ENCODE peak calls at places on chromosomes 16 and 17, in six cellular contexts. O is fibroblast of lung, X is left ventricle myocardium inferior, E is ovary, M is uterus, J is PC-3. W is an unnamed sample.

GRCh38 chr16:9847146-9847545 is 335.1 kb downstream of the GRIN2A start:
- DNase-seq in O (peak; percentile 31), X (no peak), E (no peak), M (no peak), J (no peak), W (no peak)

GRCh38 chr17:8696456-8696855 is 48.2 kb downstream of the CCDC42 start:
- DNase-seq in O (peak; percentile 64), X (no peak), E (no peak), M (no peak), J (no peak), W (no peak)

GRCh38 chr17:56593741-56594527 is 435 bp downstream of the NOG start:
- DNase-seq in O (peak; percentile 80), X (peak; percentile 59), E (peak; percentile 61), M (no peak), J (peak; percentile 79), W (peak; percentile 46)

GRCh38 chr17:64262422-64263260 is at the start of gene TEX2:
- DNase-seq in O (no peak), X (peak; percentile 60), E (peak; percentile 52), M (peak; percentile 39), J (peak; percentile 41), W (peak; percentile 59)

GRCh38 chr16:1592446-1592845 is 19.4 kb downstream of the IFT140 start:
- DNase-seq in O (no peak), X (no peak), E (no peak), M (no peak), J (no peak), W (no peak)

GRCh38 chr17:46266656-46267544 is 28.0 kb upstream of the LRRC37A start:
- DNase-seq in O (peak; percentile 89), X (peak; percentile 89), E (peak; percentile 83), M (peak; percentile 72), J (peak; percentile 95), W (peak; percentile 94)

GRCh38 chr17:3835410-3836229 is 10.4 kb downstream of the NCBP3 start:
- DNase-seq in O (no peak), X (no peak), E (no peak), M (no peak), J (no peak), W (peak; percentile 47)

GRCh38 chr17:16986391-16986790 is 14.5 kb upstream of the TNFRSF13B start:
- DNase-seq in O (peak; percentile 68), X (no peak), E (no peak), M (no peak), J (peak; percentile 36), W (no peak)

GRCh38 chr16:68361485-68361884 is 50.7 kb downstream of the PRMT7 start:
- DNase-seq in O (no peak), X (no peak), E (no peak), M (no peak), J (no peak), W (no peak)

GRCh38 chr16:88965411-88965810 is 11.6 kb downstream of the CBFA2T3 start:
- DNase-seq in O (no peak), X (no peak), E (no peak), M (no peak), J (no peak), W (no peak)

GRCh38 chr17:45238155-45238774 is 16.6 kb downstream of the FMNL1 start:
- DNase-seq in O (no peak), X (no peak), E (no peak), M (no peak), J (no peak), W (no peak)

GRCh38 chr17:34858941-34859562 is 102.2 kb downstream of the CCT6B start:
- DNase-seq in O (no peak), X (no peak), E (no peak), M (no peak), J (peak; percentile 2), W (no peak)

GRCh38 chr16:8798174-8798527 is 512 bp downstream of the PMM2 start:
- DNase-seq in O (no peak), X (no peak), E (no peak), M (no peak), J (peak; percentile 4), W (no peak)

GRCh38 chr16:10971560-10971961 is 27.2 kb downstream of the CLEC16A start:
- DNase-seq in O (peak; percentile 78), X (no peak), E (peak; percentile 53), M (peak; percentile 74), J (peak; percentile 80), W (peak; percentile 44)

GRCh38 chr17:40315678-40316570 is 6.9 kb downstream of the RARA start:
- DNase-seq in O (no peak), X (peak; percentile 7), E (peak; percentile 29), M (peak; percentile 22), J (no peak), W (no peak)

GRCh38 chr17:4329838-4330237 is 36.6 kb downstream of the UBE2G1 start:
- DNase-seq in O (peak; percentile 98), X (no peak), E (no peak), M (no peak), J (peak; percentile 91), W (no peak)

GRCh38 chr16:14015948-14016347 is 55.2 kb upstream of the MRTFB start:
- DNase-seq in O (peak; percentile 84), X (no peak), E (no peak), M (peak; percentile 44), J (peak; percentile 65), W (peak; percentile 54)

GRCh38 chr16:79170565-79171242 is 429.8 kb downstream of the MAF start:
- DNase-seq in O (peak; percentile 7), X (no peak), E (no peak), M (peak; percentile 29), J (no peak), W (no peak)

GRCh38 chr17:56125830-56126819 is 27.1 kb upstream of the ANKFN1 start:
- DNase-seq in O (peak; percentile 61), X (no peak), E (no peak), M (no peak), J (peak; percentile 39), W (no peak)

GRCh38 chr17:77188084-77189066 is 47.6 kb downstream of the SEC14L1 start:
- DNase-seq in O (no peak), X (no peak), E (no peak), M (no peak), J (peak; percentile 76), W (no peak)

GRCh38 chr16:27618140-27618539 is 68.2 kb downstream of the KATNIP start:
- DNase-seq in O (no peak), X (no peak), E (no peak), M (no peak), J (no peak), W (no peak)

GRCh38 chr17:8791910-8792270 is 7.3 kb downstream of the MFSD6L start:
- DNase-seq in O (peak; percentile 86), X (no peak), E (no peak), M (no peak), J (peak; percentile 38), W (no peak)

GRCh38 chr17:54307326-54307725 is 484.6 kb downstream of the KIF2B start:
- DNase-seq in O (peak; percentile 1), X (no peak), E (no peak), M (no peak), J (no peak), W (no peak)

GRCh38 chr16:1651509-1652342 is 26.4 kb upstream of the JPT2 start:
- DNase-seq in O (no peak), X (no peak), E (no peak), M (no peak), J (peak; percentile 6), W (no peak)

GRCh38 chr17:48472485-48473281 is 42.7 kb upstream of the SKAP1 start:
- DNase-seq in O (peak; percentile 93), X (no peak), E (no peak), M (no peak), J (peak; percentile 96), W (no peak)

GRCh38 chr17:48468299-48468698 is 38.3 kb upstream of the SKAP1 start:
- DNase-seq in O (no peak), X (no peak), E (no peak), M (no peak), J (no peak), W (no peak)

GRCh38 chr17:48469227-48469626 is 39.2 kb upstream of the SKAP1 start:
- DNase-seq in O (no peak), X (no peak), E (no peak), M (no peak), J (no peak), W (no peak)

GRCh38 chr17:48471807-48472484 is 41.9 kb upstream of the SKAP1 start:
- DNase-seq in O (no peak), X (no peak), E (no peak), M (no peak), J (no peak), W (no peak)

DNA sequence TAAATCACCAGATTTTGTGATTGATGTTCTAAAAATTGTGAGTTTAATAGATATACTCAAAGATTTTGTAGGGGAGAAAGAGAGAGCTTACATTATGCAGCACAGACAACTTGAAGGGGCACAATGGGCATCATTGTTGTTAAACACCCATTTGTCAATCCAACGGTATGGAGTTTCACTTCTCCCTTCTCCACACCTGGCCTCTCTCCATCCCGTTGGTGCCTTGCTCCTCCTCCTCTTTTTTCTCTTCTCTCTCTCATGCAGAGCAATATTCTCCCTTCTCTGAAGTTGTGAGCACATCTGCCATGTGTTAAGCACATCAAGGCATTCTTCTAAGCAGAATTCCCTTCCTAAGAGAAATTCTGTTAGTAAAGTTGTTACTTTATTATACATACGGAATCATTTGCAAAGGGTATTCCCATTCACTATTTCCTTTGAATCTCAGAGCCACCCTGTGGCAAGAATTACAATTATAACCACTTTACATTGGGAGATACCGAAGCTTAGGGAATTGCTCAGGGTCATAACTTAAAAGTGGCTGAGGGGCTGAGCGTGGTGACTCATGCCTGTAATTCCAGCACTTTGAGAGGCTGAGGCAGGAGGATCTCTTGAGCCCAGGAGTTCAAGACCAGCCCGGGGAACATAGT is 40.5 kb upstream of the SKAP1 start:
- DNase-seq in O (peak; percentile 67), X (no peak), E (no peak), M (no peak), J (peak; percentile 47), W (no peak)
- TF ChIP-seq CTCF in O (no peak), X (no peak), E (no peak), M (no peak), J (peak; percentile 40), W (no peak)

GRCh38 chr17:73304438-73304837 is 7.4 kb downstream of the CDC42EP4 start:
- DNase-seq in O (no peak), X (no peak), E (no peak), M (no peak), J (no peak), W (no peak)

GRCh38 chr17:73302189-73302588 is 9.6 kb downstream of the CDC42EP4 start:
- DNase-seq in O (peak; percentile 86), X (no peak), E (no peak), M (no peak), J (no peak), W (no peak)

GRCh38 chr17:73305845-73306836 is 5.7 kb downstream of the CDC42EP4 start:
- DNase-seq in O (no peak), X (no peak), E (no peak), M (no peak), J (no peak), W (no peak)

GRCh38 chr17:73307130-73307529 is 4.7 kb downstream of the CDC42EP4 start:
- DNase-seq in O (no peak), X (peak; percentile 58), E (peak; percentile 52), M (no peak), J (peak; percentile 58), W (peak; percentile 55)

GRCh38 chr17:73304971-73305786 is 6.6 kb downstream of the CDC42EP4 start:
- DNase-seq in O (peak; percentile 79), X (peak; percentile 68), E (peak; percentile 72), M (peak; percentile 77), J (peak; percentile 84), W (peak; percentile 90)
- TF ChIP-seq CTCF in O (peak; percentile 32), X (peak; percentile 59), E (peak; percentile 53), M (peak; percentile 13), J (peak; percentile 60), W (peak; percentile 34)

GRCh38 chr16:17970816-17971291 is 365.7 kb downstream of the NPIPA8 start:
- DNase-seq in O (no peak), X (no peak), E (no peak), M (peak; percentile 30), J (no peak), W (no peak)
- TF ChIP-seq CTCF in O (no peak), X (no peak), E (no peak), M (peak; percentile 5), J (no peak), W (no peak)

GRCh38 chr17:13647551-13647950 is 45.8 kb upstream of the HS3ST3A1 start:
- DNase-seq in O (peak; percentile 11), X (no peak), E (no peak), M (no peak), J (no peak), W (no peak)
- TF ChIP-seq CTCF in O (no peak), X (no peak), E (no peak), M (no peak), J (no peak), W (no peak)